ENCODE peak calls at places on chromosomes 16 and 17, in ten cellular contexts. D is IMR-90, J is GM06990, A is cardiac fibroblast, C is AG10803, M is prostate gland, X is dorsolateral prefrontal cortex, Y is K562, H is GM23248, R is NT2/D1. W is an unnamed sample.

GRCh38 chr16:72921106-72921505 is 126.8 kb downstream of the ZFHX3 start:
- DNase-seq in D (no peak), J (no peak), A (no peak), C (no peak), M (no peak), X (no peak), Y (no peak), H (no peak), R (no peak), W (no peak)

GRCh38 chr17:29115435-29115834 is 64.8 kb downstream of the MYO18A start:
- DNase-seq in D (no peak), J (no peak), A (no peak), C (no peak), M (no peak), X (no peak), Y (no peak), H (no peak), R (no peak), W (no peak)

GRCh38 chr17:59369026-59369724 is 37.7 kb downstream of the YPEL2 start:
- DNase-seq in D (no peak), J (no peak), A (peak), C (peak), M (no peak), X (no peak), Y (no peak), H (peak), R (no peak), W (no peak)

GRCh38 chr16:4116328-4117249 is at the start of gene ADCY9:
- DNase-seq in D (peak), J (peak), A (peak), C (peak), M (peak), X (peak), Y (peak), H (peak), R (peak), W (peak)

GRCh38 chr16:4410335-4411075 is 5.9 kb downstream of the CORO7 start:
- DNase-seq in D (peak), J (no peak), A (peak), C (peak), M (peak), X (peak), Y (no peak), H (peak), R (no peak), W (peak)

GRCh38 chr17:81487487-81488275 is 24.9 kb downstream of the ACTG1 start:
- DNase-seq in D (peak), J (peak), A (peak), C (peak), M (peak), X (peak), Y (peak), H (peak), R (peak), W (peak)

GRCh38 chr16:8862309-8863130 is 6.3 kb downstream of the CARHSP1 start:
- DNase-seq in D (no peak), J (no peak), A (no peak), C (no peak), M (no peak), X (no peak), Y (no peak), H (no peak), R (no peak), W (no peak)

GRCh38 chr17:80891096-80892018 is 100.3 kb upstream of the CHMP6 start:
- DNase-seq in D (peak), J (peak), A (peak), C (peak), M (no peak), X (peak), Y (peak), H (peak), R (no peak), W (peak)

GRCh38 chr17:59804910-59805381 is 87.8 kb downstream of the TUBD1 start:
- DNase-seq in D (no peak), J (no peak), A (no peak), C (peak), M (no peak), X (no peak), Y (no peak), H (peak), R (no peak), W (no peak)

GRCh38 chr16:71917900-71918299 is 22.6 kb downstream of the IST1 start:
- DNase-seq in D (peak), J (no peak), A (peak), C (peak), M (no peak), X (no peak), Y (no peak), H (peak), R (no peak), W (no peak)

GRCh38 chr16:31129568-31130335 is 5.8 kb downstream of the PRSS8 start:
- DNase-seq in D (no peak), J (no peak), A (peak), C (no peak), M (peak), X (no peak), Y (no peak), H (peak), R (no peak), W (no peak)

GRCh38 chr17:60169921-60170817 is 20.4 kb downstream of the CA4 start:
- DNase-seq in D (peak), J (no peak), A (peak), C (peak), M (no peak), X (no peak), Y (peak), H (peak), R (no peak), W (peak)

GRCh38 chr16:22077700-22078313 is 14.5 kb upstream of the VWA3A start:
- DNase-seq in D (peak), J (peak), A (peak), C (peak), M (peak), X (peak), Y (peak), H (peak), R (peak), W (peak)

GRCh38 chr17:40510328-40510648 is 8.9 kb upstream of the TNS4 start:
- DNase-seq in D (peak), J (no peak), A (peak), C (no peak), M (no peak), X (no peak), Y (no peak), H (peak), R (no peak), W (peak)

GRCh38 chr17:47102914-47103313 is 86.2 kb downstream of the CDC27 start:
- DNase-seq in D (no peak), J (no peak), A (no peak), C (no peak), M (no peak), X (no peak), Y (no peak), H (no peak), R (no peak), W (no peak)

GRCh38 chr17:71460943-71461342 is 659.9 kb upstream of the SOX9 start:
- DNase-seq in D (peak), J (no peak), A (peak), C (peak), M (no peak), X (no peak), Y (no peak), H (peak), R (no peak), W (peak)
- H3K4me3 ChIP-seq in D (no peak), J (no peak), A (no peak), C (no peak), M (no peak), X (no peak), Y (no peak), H (no peak), R (no peak), W (no peak)

DNA sequence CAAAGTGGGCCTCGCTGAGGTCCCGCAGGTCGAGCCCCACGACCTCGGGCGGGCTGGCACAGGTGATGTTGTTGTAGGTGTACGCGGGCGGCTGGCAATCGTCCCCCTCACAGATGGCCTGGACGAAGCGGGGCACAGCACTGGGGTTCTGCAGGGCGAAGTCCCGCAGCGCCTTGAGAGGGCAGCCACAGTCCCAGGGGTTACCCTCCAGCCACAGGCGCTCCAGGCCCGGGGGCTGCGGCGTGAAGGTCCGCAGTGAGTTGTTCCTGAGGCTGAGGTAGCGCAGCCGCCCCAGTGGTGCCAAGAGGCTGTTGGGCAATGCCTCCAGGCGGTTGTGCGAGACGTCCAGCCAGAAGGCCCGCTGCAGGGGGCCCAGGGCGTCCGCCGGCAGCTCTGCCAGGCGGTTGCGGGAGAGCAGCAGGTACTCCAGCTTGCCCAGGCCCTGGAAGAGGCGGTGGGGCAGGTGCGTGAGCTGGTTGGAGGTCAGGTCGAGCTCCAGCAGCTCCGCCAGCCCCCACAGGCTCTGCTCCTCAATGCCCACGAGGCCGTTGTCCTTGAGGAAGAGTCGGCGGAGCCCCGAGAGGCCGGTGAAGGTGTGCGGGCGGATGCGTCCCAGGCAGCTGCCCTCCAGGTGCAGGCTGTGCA is 2.8 kb downstream of the IGFALS start:
- DNase-seq in D (no peak), J (peak), A (no peak), C (no peak), M (peak), X (peak), Y (no peak), H (no peak), R (no peak), W (no peak)
- H3K4me3 ChIP-seq in D (no peak), J (no peak), A (no peak), C (no peak), M (no peak), X (no peak), Y (no peak), H (no peak), R (no peak), W (no peak)

DNA sequence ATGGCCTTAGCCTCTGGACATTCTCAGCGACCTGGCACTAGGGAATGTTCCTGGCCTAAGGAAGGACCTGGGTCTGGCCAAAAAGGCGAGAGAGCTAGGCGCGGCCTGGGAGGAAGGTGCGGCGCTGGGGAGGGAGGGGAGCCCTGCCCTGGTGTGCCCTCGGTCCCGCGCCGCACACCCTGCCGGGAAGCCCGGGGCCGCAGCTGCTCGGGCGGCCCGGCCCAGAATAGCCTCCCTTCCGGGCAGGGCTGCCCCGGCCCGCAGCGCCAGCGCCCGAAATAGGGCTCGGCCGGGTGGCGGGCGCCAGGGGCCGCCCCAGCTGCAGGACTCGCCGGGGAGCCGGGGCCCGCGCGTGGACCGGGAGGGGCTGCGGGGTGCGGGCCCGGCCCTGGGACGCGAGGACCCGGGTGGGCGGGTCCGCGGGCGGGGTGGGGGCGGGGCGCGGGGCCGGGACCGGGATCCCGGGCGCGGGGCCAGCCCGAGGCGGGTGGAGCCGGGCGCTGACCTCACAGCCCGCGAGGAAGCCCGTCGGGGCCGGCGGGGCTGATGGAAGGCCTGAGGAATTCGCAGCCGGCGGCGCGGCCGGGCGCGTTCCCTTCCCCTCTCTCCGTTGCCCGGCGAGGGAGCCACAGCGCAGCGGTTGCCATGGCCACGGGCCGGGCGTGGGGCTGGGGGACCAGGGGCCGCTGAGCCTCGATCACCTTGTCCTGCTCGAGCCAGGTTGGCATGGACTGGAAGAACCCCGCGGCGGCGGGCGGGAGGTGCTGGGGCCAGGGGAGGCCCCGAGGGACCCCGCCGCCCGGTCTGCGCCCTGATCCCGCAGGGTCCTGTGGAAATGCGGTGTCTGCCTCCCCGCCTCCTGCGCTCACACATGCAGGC is 18.1 kb downstream of the SOCS3 start:
- DNase-seq in D (peak), J (no peak), A (peak), C (peak), M (peak), X (peak), Y (peak), H (peak), R (no peak), W (peak)
- H3K4me3 ChIP-seq in D (peak), J (peak), A (peak), C (peak), M (peak), X (peak), Y (peak), H (peak), R (peak), W (no peak)

DNA sequence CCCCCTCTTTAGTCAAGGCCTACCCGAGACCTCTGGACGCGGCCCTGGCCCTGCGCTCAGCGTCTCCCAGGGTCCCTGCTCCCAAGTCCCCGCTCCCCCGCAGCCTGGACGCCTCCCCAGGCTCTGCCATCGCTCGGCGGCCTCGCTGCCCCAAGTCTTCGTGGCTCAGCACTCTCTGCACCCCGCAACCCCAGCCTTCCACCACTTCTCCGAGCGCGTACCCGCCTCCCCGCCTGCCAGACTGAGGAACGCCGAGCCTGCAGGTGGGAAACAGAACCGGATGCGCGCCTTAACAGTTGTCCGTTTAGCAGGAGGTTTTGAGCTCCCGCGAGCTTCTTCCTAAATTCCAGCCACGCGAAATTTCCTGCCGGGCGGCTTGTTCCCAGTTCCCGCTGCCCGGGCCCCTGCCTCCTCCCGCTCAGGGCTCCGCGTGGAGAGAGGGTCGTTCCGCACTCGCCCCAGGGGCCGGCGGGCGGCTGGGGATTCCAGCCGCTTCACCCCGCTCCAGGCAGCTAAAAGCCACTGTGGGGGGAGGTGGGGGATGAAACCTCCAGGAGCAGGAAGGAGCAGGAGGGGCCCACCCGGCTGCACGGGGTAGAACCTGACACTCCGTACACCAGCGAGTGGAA is 87.7 kb downstream of the KCNJ12 start:
- DNase-seq in D (no peak), J (no peak), A (no peak), C (no peak), M (no peak), X (no peak), Y (no peak), H (no peak), R (no peak), W (peak)
- H3K4me3 ChIP-seq in D (no peak), J (no peak), A (no peak), C (no peak), M (no peak), X (peak), Y (no peak), H (no peak), R (peak), W (no peak)

DNA sequence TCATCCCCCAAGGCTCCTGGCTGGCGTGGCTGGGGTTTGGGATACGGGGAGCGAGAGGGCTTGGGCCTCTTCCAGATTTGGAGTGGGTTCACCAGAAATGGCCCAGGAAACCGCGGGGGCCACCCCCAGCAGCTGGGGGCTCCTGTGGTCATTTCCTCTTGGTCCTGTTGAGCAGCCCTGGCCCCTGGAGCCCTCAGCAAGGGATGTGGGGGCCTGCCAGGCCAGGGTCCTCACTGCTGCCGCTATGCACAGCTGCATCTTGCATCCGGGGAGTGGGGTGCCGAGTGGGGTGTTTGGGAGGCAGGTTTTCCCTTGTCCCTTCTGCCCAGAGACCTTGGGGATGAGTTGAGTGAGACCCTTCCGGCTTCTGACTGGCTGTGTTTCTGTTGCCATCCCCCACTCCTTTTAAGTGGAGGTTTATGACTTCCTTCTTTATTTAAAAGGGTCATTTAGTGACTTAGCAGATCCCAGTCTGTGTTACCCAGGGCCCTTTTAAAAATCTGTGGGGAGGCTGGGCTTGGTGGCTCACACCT is 319.8 kb downstream of the SEC14L1 start:
- DNase-seq in D (no peak), J (peak), A (no peak), C (no peak), M (no peak), X (no peak), Y (no peak), H (no peak), R (no peak), W (no peak)
- H3K4me3 ChIP-seq in D (no peak), J (peak), A (no peak), C (no peak), M (no peak), X (no peak), Y (no peak), H (no peak), R (no peak), W (no peak)

GRCh38 chr17:36661047-36661666 is 59.8 kb downstream of the MRM1 start:
- DNase-seq in D (no peak), J (no peak), A (no peak), C (no peak), M (no peak), X (peak), Y (peak), H (no peak), R (no peak), W (no peak)

GRCh38 chr17:36661688-36662087 is 60.3 kb downstream of the MRM1 start:
- DNase-seq in D (no peak), J (no peak), A (no peak), C (no peak), M (no peak), X (no peak), Y (no peak), H (no peak), R (no peak), W (no peak)

GRCh38 chr17:36657763-36658490 is 56.5 kb downstream of the MRM1 start:
- DNase-seq in D (no peak), J (no peak), A (peak), C (no peak), M (no peak), X (no peak), Y (peak), H (peak), R (no peak), W (no peak)

GRCh38 chr17:36653374-36653773 is 52.0 kb downstream of the MRM1 start:
- DNase-seq in D (no peak), J (no peak), A (no peak), C (no peak), M (no peak), X (no peak), Y (no peak), H (no peak), R (no peak), W (no peak)

DNA sequence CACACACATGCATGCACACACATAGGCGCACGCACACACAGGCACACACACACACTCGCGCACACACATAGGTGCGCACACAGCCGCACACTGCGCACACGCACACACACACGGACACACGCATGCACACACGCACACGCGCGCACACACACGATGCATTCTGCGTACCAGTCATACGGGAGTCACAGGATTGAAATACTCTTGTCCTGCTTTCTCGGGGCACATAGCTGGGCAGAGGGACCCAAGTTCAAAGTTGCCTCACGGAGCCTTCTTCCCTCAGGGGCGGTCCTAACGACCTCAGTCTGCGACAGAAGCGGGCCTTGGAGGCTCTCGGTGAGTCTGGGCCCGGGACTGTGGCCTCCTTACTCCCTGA is 56.0 kb downstream of the MRM1 start:
- DNase-seq in D (no peak), J (no peak), A (no peak), C (no peak), M (no peak), X (no peak), Y (no peak), H (no peak), R (no peak), W (no peak)
- H3K4me3 ChIP-seq in D (no peak), J (no peak), A (no peak), C (no peak), M (peak), X (peak), Y (no peak), H (peak), R (peak), W (no peak)

W was measured in epithelial cell of esophagus.